ENCODE peak calls at places on chromosome 19, in seven cellular contexts. B is left lung; W is astrocyte of the cerebellum; U is neuronal stem cell; J is endothelial cell of umbilical vein; G is CD4-positive, CD25-positive, alpha-beta regulatory T cell; E is foreskin fibroblast. K is an unnamed sample.

GRCh38 chr19:17784201-17785008 is 10.5 kb upstream of the B3GNT3 start:
- DNase-seq in B (no peak), W (peak), U (peak), J (peak), G (peak), E (no peak), K (no peak)

GRCh38 chr19:10908380-10908960 is 20.0 kb downstream of the YIPF2 start:
- DNase-seq in B (no peak), W (no peak), U (no peak), J (no peak), G (no peak), E (no peak), K (no peak)

GRCh38 chr19:16976471-16976870 is 50.1 kb downstream of the CPAMD8 start:
- DNase-seq in B (no peak), W (no peak), U (no peak), J (no peak), G (no peak), E (no peak), K (no peak)

GRCh38 chr19:14890616-14891379 is 4.9 kb upstream of the OR7A17 start:
- DNase-seq in B (no peak), W (no peak), U (no peak), J (no peak), G (no peak), E (no peak), K (no peak)

GRCh38 chr19:6076675-6077463 is 33.4 kb downstream of the RFX2 start:
- DNase-seq in B (no peak), W (peak), U (no peak), J (no peak), G (no peak), E (peak), K (peak)

GRCh38 chr19:31402931-31403330 is 53.7 kb upstream of the TSHZ3 start:
- DNase-seq in B (no peak), W (no peak), U (no peak), J (no peak), G (no peak), E (no peak), K (no peak)

GRCh38 chr19:7225741-7226140 is 68.5 kb downstream of the INSR start:
- DNase-seq in B (no peak), W (no peak), U (no peak), J (no peak), G (no peak), E (no peak), K (no peak)

GRCh38 chr19:38209671-38210457 is 14.2 kb downstream of the DPF1 start:
- DNase-seq in B (no peak), W (no peak), U (peak), J (peak), G (no peak), E (peak), K (no peak)

GRCh38 chr19:39131255-39131755 is 5.7 kb downstream of the PAK4 start:
- DNase-seq in B (no peak), W (no peak), U (no peak), J (peak), G (no peak), E (no peak), K (no peak)

GRCh38 chr19:9819590-9819898 is 665 bp upstream of the FBXL12 start:
- DNase-seq in B (no peak), W (no peak), U (no peak), J (no peak), G (no peak), E (no peak), K (no peak)

GRCh38 chr19:28615546-28615916 is 597.4 kb downstream of the UQCRFS1 start:
- DNase-seq in B (no peak), W (no peak), U (no peak), J (no peak), G (no peak), E (no peak), K (no peak)

GRCh38 chr19:29259153-29259552 is 46.2 kb upstream of the UQCRFS1 start:
- DNase-seq in B (no peak), W (no peak), U (no peak), J (no peak), G (no peak), E (no peak), K (no peak)

GRCh38 chr19:29745253-29745652 is 30.2 kb upstream of the C19orf12 start:
- DNase-seq in B (no peak), W (no peak), U (no peak), J (no peak), G (no peak), E (no peak), K (no peak)

GRCh38 chr19:37007587-37008220 is 70.5 kb upstream of the ZNF420 start:
- DNase-seq in B (peak), W (no peak), U (no peak), J (no peak), G (no peak), E (peak), K (no peak)

GRCh38 chr19:8569066-8569761 is 8.0 kb downstream of the MYO1F start:
- DNase-seq in B (no peak), W (peak), U (no peak), J (no peak), G (peak), E (peak), K (peak)

GRCh38 chr19:17654993-17655392 is 33.2 kb downstream of the UNC13A start:
- DNase-seq in B (peak), W (no peak), U (no peak), J (no peak), G (no peak), E (no peak), K (no peak)

GRCh38 chr19:18023596-18024212 is 15.7 kb downstream of the ARRDC2 start:
- DNase-seq in B (peak), W (no peak), U (no peak), J (peak), G (peak), E (no peak), K (no peak)

GRCh38 chr19:49570138-49570856 is 10.1 kb downstream of the NOSIP start:
- DNase-seq in B (no peak), W (peak), U (peak), J (peak), G (peak), E (peak), K (no peak)

GRCh38 chr19:18373892-18374629 is 11.9 kb upstream of the GDF15 start:
- DNase-seq in B (peak), W (peak), U (no peak), J (peak), G (peak), E (peak), K (peak)

GRCh38 chr19:19619849-19620210 is 1.3 kb upstream of the PBX4 start:
- DNase-seq in B (peak), W (no peak), U (no peak), J (no peak), G (no peak), E (no peak), K (no peak)

GRCh38 chr19:49802836-49803528 is 10.1 kb downstream of the FUZ start:
- DNase-seq in B (no peak), W (no peak), U (no peak), J (no peak), G (no peak), E (no peak), K (no peak)

GRCh38 chr19:623974-624373 is 9.4 kb downstream of the POLRMT start:
- DNase-seq in B (no peak), W (peak), U (no peak), J (no peak), G (no peak), E (peak), K (peak)

GRCh38 chr19:19399733-19400438 is 5.6 kb upstream of the GATAD2A start:
- DNase-seq in B (no peak), W (no peak), U (no peak), J (peak), G (no peak), E (peak), K (no peak)

GRCh38 chr19:53158119-53158656 is 665 bp downstream of the ZNF347 start:
- DNase-seq in B (peak), W (no peak), U (peak), J (peak), G (peak), E (peak), K (no peak)

GRCh38 chr19:56836059-56836458 is 4.5 kb downstream of the PEG3 start:
- DNase-seq in B (no peak), W (no peak), U (no peak), J (no peak), G (no peak), E (no peak), K (no peak)

GRCh38 chr19:1467228-1467511 is 11.8 kb downstream of the C19orf25 start:
- DNase-seq in B (no peak), W (no peak), U (no peak), J (no peak), G (no peak), E (no peak), K (no peak)

GRCh38 chr19:6498294-6499036 is 3.6 kb downstream of the TUBB4A start:
- DNase-seq in B (no peak), W (no peak), U (no peak), J (no peak), G (no peak), E (no peak), K (no peak)

GRCh38 chr19:46374526-46375475 is 27.9 kb downstream of the PPP5C start:
- DNase-seq in B (peak), W (no peak), U (no peak), J (no peak), G (no peak), E (no peak), K (no peak)

GRCh38 chr19:46381346-46381745 is 32.0 kb downstream of the CCDC8 start:
- DNase-seq in B (no peak), W (no peak), U (no peak), J (no peak), G (no peak), E (no peak), K (no peak)

GRCh38 chr19:46380690-46381089 is 32.7 kb downstream of the CCDC8 start:
- DNase-seq in B (no peak), W (no peak), U (no peak), J (peak), G (no peak), E (no peak), K (no peak)

GRCh38 chr19:46376241-46377153 is 29.6 kb downstream of the PPP5C start:
- DNase-seq in B (peak), W (no peak), U (no peak), J (no peak), G (no peak), E (no peak), K (no peak)

GRCh38 chr19:46378268-46378667 is 31.4 kb downstream of the PPP5C start:
- DNase-seq in B (no peak), W (peak), U (no peak), J (peak), G (no peak), E (peak), K (peak)
- H3K4me3 ChIP-seq in B (no peak), W (no peak), U (no peak), J (no peak), G (no peak), E (no peak), K (no peak)

DNA sequence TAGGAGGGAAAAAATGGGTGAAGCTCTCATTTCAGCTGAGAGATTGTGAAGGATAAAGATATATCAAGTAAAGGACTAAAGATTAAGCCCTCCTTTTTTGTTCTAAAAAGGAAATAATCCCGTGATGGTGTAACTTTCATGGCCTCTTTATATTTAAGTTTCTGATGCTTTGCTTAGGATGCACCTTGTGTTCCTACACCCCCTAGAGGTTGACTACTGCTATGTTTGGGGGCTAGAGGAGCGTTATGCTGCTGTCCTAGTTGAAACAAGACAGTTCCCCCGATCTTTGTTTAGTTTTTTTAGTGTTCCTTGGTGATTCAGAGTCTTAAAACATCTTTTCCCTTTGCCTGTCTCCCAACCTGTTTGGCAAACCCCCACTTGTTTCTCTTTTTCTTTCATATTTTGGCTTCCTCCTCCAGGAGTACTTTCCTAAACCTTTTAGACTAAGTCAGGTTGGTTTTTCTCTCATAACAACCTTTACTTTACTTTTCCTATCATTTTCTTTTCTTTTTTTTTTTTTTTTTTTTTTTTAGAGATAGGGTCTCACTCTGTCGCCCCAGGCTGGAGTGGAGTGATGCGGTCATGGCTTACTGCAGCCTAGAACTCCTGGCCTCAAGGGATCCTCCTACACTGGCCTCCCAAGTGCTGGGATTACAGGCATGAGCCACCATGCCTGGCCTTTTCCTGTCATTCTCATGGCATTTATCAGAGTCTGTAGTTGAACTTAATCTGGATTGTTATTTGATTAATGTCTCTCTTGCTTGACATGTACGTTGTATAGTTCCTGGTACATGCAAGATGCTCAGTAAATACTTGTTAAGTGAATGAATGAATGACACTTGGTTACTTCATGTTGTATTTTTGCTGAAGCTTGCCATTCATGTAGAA is 2.8 kb downstream of the UBA2 start:
- DNase-seq in B (no peak), W (peak), U (peak), J (peak), G (peak), E (peak), K (no peak)
- H3K4me3 ChIP-seq in B (no peak), W (no peak), U (peak), J (peak), G (peak), E (peak), K (no peak)

DNA sequence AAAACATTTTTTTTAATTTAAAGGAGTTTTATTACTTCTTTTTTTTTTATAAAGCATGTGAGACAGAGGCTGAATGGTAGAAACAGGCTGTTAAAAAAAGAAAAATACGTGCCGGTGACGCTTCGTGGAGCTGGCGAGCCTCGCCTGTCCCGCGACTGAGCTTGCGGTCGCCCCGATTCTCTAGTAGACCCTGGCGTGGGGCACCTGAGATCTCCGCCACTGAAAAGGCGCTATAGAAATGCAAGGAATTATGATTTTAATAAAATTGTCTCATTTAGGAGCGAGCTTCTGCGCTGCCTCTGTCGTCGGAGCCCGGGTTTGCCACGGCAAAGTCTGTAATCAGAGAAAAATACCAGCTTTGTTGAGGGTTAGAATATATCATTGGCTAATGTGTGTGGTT is 18.4 kb downstream of the NFIX start:
- DNase-seq in B (peak), W (no peak), U (no peak), J (no peak), G (no peak), E (no peak), K (no peak)
- H3K4me3 ChIP-seq in B (peak), W (peak), U (no peak), J (no peak), G (no peak), E (no peak), K (no peak)

GRCh38 chr19:40555978-40556689 is 20.5 kb upstream of the SHKBP1 start:
- DNase-seq in B (no peak), W (no peak), U (no peak), J (no peak), G (no peak), E (no peak), K (no peak)

GRCh38 chr19:40559394-40559793 is 17.3 kb upstream of the SHKBP1 start:
- DNase-seq in B (no peak), W (no peak), U (no peak), J (no peak), G (no peak), E (no peak), K (no peak)

GRCh38 chr19:40553885-40554857 is 22.5 kb upstream of the SHKBP1 start:
- DNase-seq in B (no peak), W (no peak), U (no peak), J (no peak), G (no peak), E (no peak), K (no peak)

GRCh38 chr19:40560092-40560507 is 16.6 kb upstream of the SHKBP1 start:
- DNase-seq in B (peak), W (no peak), U (no peak), J (no peak), G (no peak), E (no peak), K (no peak)

GRCh38 chr19:40556953-40557530 is 19.6 kb upstream of the SHKBP1 start:
- DNase-seq in B (peak), W (no peak), U (no peak), J (no peak), G (no peak), E (no peak), K (no peak)
- H3K4me3 ChIP-seq in B (no peak), W (no peak), U (no peak), J (no peak), G (no peak), E (no peak), K (no peak)

GRCh38 chr19:34075661-34076091 is 96.6 kb upstream of the LSM14A start:
- DNase-seq in B (no peak), W (no peak), U (no peak), J (no peak), G (no peak), E (no peak), K (no peak)
- H3K4me3 ChIP-seq in B (no peak), W (no peak), U (no peak), J (no peak), G (no peak), E (no peak), K (no peak)